ENCODE peak calls at places on chromosomes 13 and 19, in six cellular contexts. K is MM.1S, B is GM23248, J is hepatocyte, I is GM23338, N is PC-3. L is an unnamed sample.

GRCh38 chr13:54733639-54734038 is 1705.0 kb downstream of the OLFM4 start:
- DNase-seq in B (no peak), I (peak), N (no peak), J (peak), K (no peak), L (peak)

GRCh38 chr13:80048802-80049201 is 292.1 kb downstream of the SPRY2 start:
- DNase-seq in K (peak), J (peak), B (peak), N (peak), I (peak), L (peak)

GRCh38 chr13:44921931-44922758 is 67.1 kb downstream of the NUFIP1 start:
- DNase-seq in J (peak), N (peak), K (no peak), B (peak), I (no peak), L (no peak)

GRCh38 chr13:47216176-47216822 is 319.4 kb upstream of the HTR2A start:
- DNase-seq in K (peak), B (peak), N (peak), I (no peak), J (peak), L (no peak)

GRCh38 chr13:27599096-27599495 is 21.2 kb downstream of the LNX2 start:
- DNase-seq in K (no peak), N (no peak), B (no peak), J (no peak), I (no peak), L (no peak)

GRCh38 chr19:661427-662196 is 1.4 kb downstream of the RNF126 start:
- DNase-seq in B (peak), I (no peak), N (no peak), J (peak), K (peak), L (no peak)

GRCh38 chr13:33494596-33495214 is 209.2 kb upstream of the STARD13 start:
- DNase-seq in B (peak), J (peak), I (peak), K (no peak), N (peak), L (no peak)

GRCh38 chr19:19211499-19212432 is at the start of gene NCAN:
- DNase-seq in N (no peak), J (no peak), B (no peak), K (no peak), I (peak), L (peak)

GRCh38 chr13:62060570-62060969 is 644.9 kb upstream of the PCDH20 start:
- DNase-seq in N (no peak), J (no peak), I (no peak), B (no peak), K (no peak), L (no peak)

GRCh38 chr13:36829753-36830152 is 10.7 kb downstream of the RFXAP start:
- DNase-seq in N (no peak), J (no peak), B (no peak), I (no peak), K (no peak), L (no peak)

GRCh38 chr13:50512602-50513527 is 330.6 kb downstream of the DLEU7 start:
- DNase-seq in B (peak), N (peak), K (peak), J (peak), I (no peak), L (peak)

GRCh38 chr13:92941167-92941566 is 285.4 kb upstream of the GPC6 start:
- DNase-seq in I (peak), K (no peak), B (no peak), N (no peak), J (no peak), L (no peak)

GRCh38 chr13:51825165-51825592 is 19.8 kb downstream of the TMEM272 start:
- DNase-seq in B (peak), N (no peak), J (no peak), I (no peak), K (peak), L (no peak)

GRCh38 chr13:99367663-99368448 is 60.7 kb upstream of the GPR183 start:
- DNase-seq in N (no peak), B (no peak), I (peak), J (no peak), K (no peak), L (no peak)

GRCh38 chr13:51924756-51925544 is 63.2 kb downstream of the CCDC70 start:
- DNase-seq in K (no peak), B (no peak), J (no peak), N (no peak), I (no peak), L (no peak)

GRCh38 chr13:106007156-106007555 is 528.3 kb downstream of the EFNB2 start:
- DNase-seq in I (no peak), K (no peak), N (no peak), J (no peak), B (no peak), L (no peak)

GRCh38 chr19:30552593-30552992 is 180.4 kb downstream of the ZNF536 start:
- DNase-seq in K (no peak), N (no peak), J (no peak), I (no peak), B (no peak), L (no peak)

GRCh38 chr13:29849731-29850212 is 645 bp downstream of the UBL3 start:
- DNase-seq in J (peak), I (peak), B (peak), N (peak), K (peak), L (peak)

DNA sequence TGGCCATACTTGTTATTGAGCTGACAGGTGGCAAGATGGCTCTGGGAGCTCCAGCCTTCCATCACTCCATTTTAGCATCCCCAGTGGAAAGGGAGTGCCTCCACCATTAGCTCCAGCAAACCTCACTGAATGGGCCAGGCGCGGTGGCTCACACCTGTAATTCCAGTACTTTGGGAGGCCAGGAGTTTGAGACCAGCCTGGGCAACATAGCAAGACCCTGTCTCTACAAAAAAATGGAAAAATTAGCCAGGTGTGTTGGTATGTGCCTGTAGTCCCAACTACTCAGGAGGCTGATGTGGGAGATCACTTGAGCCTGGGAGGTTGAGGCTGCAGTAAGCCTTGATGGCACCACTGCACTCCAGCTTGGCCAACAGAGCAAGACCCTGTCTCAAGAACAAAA is 86.2 kb downstream of the MAP4K1 start:
- DNase-seq in N (no peak), B (no peak), I (no peak), J (no peak), K (no peak), L (no peak)
- H3K4me2 ChIP-seq in N (no peak), B (no peak), I (no peak), J (no peak), K (no peak), L (no peak)

GRCh38 chr19:2251577-2252480 is 2.7 kb downstream of the AMH start:
- DNase-seq in I (peak), J (no peak), K (no peak), B (peak), N (no peak), L (no peak)
- TF ChIP-seq EZH2 in I (no peak), J (no peak), K (no peak), B (peak), N (no peak), L (no peak)

GRCh38 chr19:35143818-35144217 is 763 bp downstream of the FXYD7 start:
- DNase-seq in J (no peak), N (no peak), I (no peak), B (no peak), K (no peak), L (no peak)

GRCh38 chr19:35142531-35143230 is 374 bp upstream of the FXYD7 start:
- DNase-seq in B (no peak), N (peak), K (peak), J (peak), I (peak), L (peak)

GRCh38 chr19:35141627-35142401 is 1.2 kb upstream of the FXYD7 start:
- DNase-seq in I (no peak), K (no peak), J (no peak), B (no peak), N (no peak), L (peak)

GRCh38 chr19:35144259-35144599 is 1.2 kb downstream of the FXYD7 start:
- DNase-seq in N (no peak), I (no peak), B (no peak), K (no peak), J (no peak), L (peak)

GRCh38 chr19:35143231-35143715 is at the start of gene FXYD7:
- DNase-seq in J (no peak), B (no peak), N (no peak), I (peak), K (no peak), L (peak)
- TF ChIP-seq EZH2phosphoT487 in J (no peak), B (no peak), N (no peak), I (no peak), K (no peak), L (no peak)

DNA sequence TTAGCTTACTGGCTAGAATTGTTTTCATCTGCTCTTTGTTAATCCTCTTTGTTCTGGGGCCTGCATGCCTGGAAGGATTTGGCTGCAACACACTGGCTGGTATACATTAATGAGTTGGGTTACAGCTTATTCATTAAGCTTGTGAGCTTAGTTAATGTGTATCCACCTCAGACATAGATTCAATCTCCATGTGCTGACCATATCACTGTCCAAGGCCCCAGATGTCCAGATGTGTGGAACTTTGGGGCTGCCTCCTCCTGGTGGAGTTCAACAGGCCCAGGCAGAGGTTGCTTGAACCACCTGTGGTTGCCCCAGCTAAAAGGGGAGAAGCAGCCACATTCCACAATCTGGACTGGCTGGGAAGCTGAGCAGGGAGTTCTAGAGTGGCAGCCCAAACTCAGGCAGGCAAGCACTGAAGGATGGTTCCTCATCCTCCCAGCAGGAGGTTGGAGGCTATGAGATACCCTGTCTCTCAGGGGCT is 5.4 kb downstream of the DIAPH3 start:
- DNase-seq in I (peak), N (no peak), J (no peak), B (no peak), K (no peak), L (peak)
- H3K4me2 ChIP-seq in I (no peak), N (no peak), J (no peak), B (no peak), K (no peak), L (peak)

DNA sequence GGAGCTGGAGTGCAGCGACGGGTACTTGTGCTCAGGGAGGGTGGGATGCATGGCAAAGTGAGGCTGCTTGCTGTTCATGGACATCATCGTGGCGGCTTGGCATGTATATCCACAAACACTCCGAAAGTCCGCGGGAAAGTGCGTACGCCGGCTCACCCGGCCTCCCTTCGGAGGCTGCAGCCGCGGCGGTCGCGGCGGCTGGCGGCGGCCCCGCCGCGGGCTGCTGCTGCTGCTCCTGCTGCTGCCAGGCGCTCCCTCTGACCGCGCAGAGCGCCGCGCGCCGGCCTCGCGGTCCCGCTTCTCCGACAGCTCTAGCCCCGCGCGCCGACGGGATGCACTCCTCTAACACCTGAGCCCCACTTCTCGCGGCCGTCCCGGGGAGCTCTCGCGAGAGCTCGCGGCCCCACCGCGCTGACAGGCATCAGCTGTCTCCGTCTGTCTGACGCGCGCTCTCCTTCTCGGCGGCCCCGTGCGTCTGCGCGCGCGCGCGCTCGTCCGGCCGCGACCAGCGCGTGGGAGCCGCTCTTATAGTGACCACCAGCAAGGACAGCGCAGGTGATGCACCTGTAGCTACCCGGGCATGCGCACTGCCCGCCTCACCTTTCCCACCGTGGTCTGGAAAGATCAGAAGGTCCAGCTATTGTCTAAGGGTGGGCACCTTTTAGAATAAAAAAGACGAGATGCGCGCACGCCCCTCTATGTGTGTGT is at the start of gene POU4F1:
- DNase-seq in J (peak), N (no peak), I (peak), B (no peak), K (peak), L (peak)
- TF ChIP-seq EZH2 in J (peak), N (no peak), I (peak), B (no peak), K (no peak), L (peak)

GRCh38 chr13:68927387-68928026 is 1180.1 kb upstream of the ATXN8OS start:
- DNase-seq in K (peak), J (peak), I (peak), B (no peak), N (peak), L (peak)
- TF ChIP-seq EZH2phosphoT487 in K (no peak), J (no peak), I (no peak), B (no peak), N (no peak), L (no peak)

L was measured in neural progenitor cell.